ENCODE peak calls at places on chromosomes 2 and 18, in four cellular contexts. V, T, A and H are unnamed samples.

GRCh38 chr2:28678944-28679343 is 72.7 kb upstream of the PPP1CB start:
- DNase-seq in V (no peak), A (no peak), T (no peak), H (no peak)

GRCh38 chr2:81206216-81206615 is 901.7 kb upstream of the LRRTM1 start:
- DNase-seq in V (no peak), T (no peak), A (no peak), H (no peak)

GRCh38 chr18:51196811-51197660 is 445 bp downstream of the MEX3C start:
- DNase-seq in A (no peak), V (no peak), T (peak; percentile 39), H (peak; percentile 30)

GRCh38 chr2:126857502-126857901 is 41.2 kb upstream of the TEX51 start:
- DNase-seq in A (no peak), V (no peak), T (no peak), H (no peak)

GRCh38 chr18:63132819-63133200 is 186.8 kb downstream of the BCL2 start:
- DNase-seq in V (no peak), T (no peak), A (no peak), H (no peak)

GRCh38 chr18:34322365-34323289 is 97.9 kb upstream of the NOL4 start:
- DNase-seq in V (peak; percentile 59), A (peak; percentile 59), T (no peak), H (peak; percentile 66)

GRCh38 chr2:37790462-37790861 is 119.0 kb upstream of the CDC42EP3 start:
- DNase-seq in V (no peak), A (no peak), T (no peak), H (no peak)

GRCh38 chr2:46676198-46676597 is 196.8 kb downstream of the TMEM247 start:
- DNase-seq in A (no peak), V (no peak), T (no peak), H (no peak)

GRCh38 chr2:130776550-130776949 is 21.2 kb downstream of the AMER3 start:
- DNase-seq in T (no peak), A (no peak), V (no peak), H (no peak)

GRCh38 chr2:231359484-231359883 is 36.0 kb upstream of the B3GNT7 start:
- DNase-seq in V (no peak), T (no peak), A (no peak), H (no peak)

GRCh38 chr2:134774786-134775641 is 56.2 kb upstream of the TMEM163 start:
- DNase-seq in V (no peak), T (no peak), A (no peak), H (no peak)

GRCh38 chr18:47244041-47244440 is 7.4 kb downstream of the SKOR2 start:
- DNase-seq in T (no peak), V (no peak), A (no peak), H (no peak)

GRCh38 chr18:11689031-11689971 is at the start of gene GNAL:
- DNase-seq in A (no peak), V (peak; percentile 55), T (peak; percentile 65), H (peak; percentile 89)

GRCh38 chr2:207487650-207488315 is 42.0 kb upstream of the CREB1 start:
- DNase-seq in T (no peak), A (no peak), V (no peak), H (no peak)

GRCh38 chr18:55012041-55012440 is 52.8 kb upstream of the CCDC68 start:
- DNase-seq in A (no peak), V (no peak), T (no peak), H (no peak)

GRCh38 chr2:174888646-174889271 is 116.4 kb downstream of the CHN1 start:
- DNase-seq in A (no peak), T (no peak), V (no peak), H (no peak)

GRCh38 chr2:233114421-233114861 is 54.3 kb downstream of the INPP5D start:
- DNase-seq in T (no peak), V (no peak), A (no peak), H (no peak)

GRCh38 chr18:62802523-62802922 is 87.2 kb downstream of the PHLPP1 start:
- DNase-seq in T (no peak), V (no peak), A (no peak), H (no peak)

GRCh38 chr2:133504566-133505505 is 63.4 kb downstream of the NCKAP5 start:
- DNase-seq in V (no peak), T (no peak), A (no peak), H (no peak)

GRCh38 chr2:160332318-160332717 is 132.2 kb upstream of the ITGB6 start:
- DNase-seq in V (no peak), A (no peak), T (no peak), H (no peak)

GRCh38 chr2:28544915-28545589 is 49.2 kb downstream of the PLB1 start:
- DNase-seq in A (no peak), V (peak; percentile 85), T (no peak), H (no peak)

GRCh38 chr2:127768775-127769479 is 42.0 kb downstream of the WDR33 start:
- DNase-seq in A (no peak), V (no peak), T (no peak), H (no peak)

GRCh38 chr2:210686401-210686800 is 130.0 kb downstream of the CPS1 start:
- DNase-seq in V (peak; percentile 63), A (no peak), T (no peak), H (no peak)

GRCh38 chr2:225100856-225101294 is 58.6 kb upstream of the DOCK10 start:
- DNase-seq in A (no peak), V (no peak), T (no peak), H (no peak)

GRCh38 chr2:226963528-226963927 is 127.7 kb downstream of the RHBDD1 start:
- DNase-seq in V (no peak), T (peak; percentile 10), A (no peak), H (no peak)

GRCh38 chr18:5890606-5891360 is 4.5 kb downstream of the TMEM200C start:
- DNase-seq in A (no peak), T (no peak), V (peak; percentile 11), H (peak; percentile 70)

GRCh38 chr2:36615214-36615613 is 17.2 kb upstream of the FEZ2 start:
- DNase-seq in A (no peak), V (no peak), T (peak; percentile 29), H (no peak)

GRCh38 chr18:73777356-73778051 is 370.1 kb downstream of the FBXO15 start:
- DNase-seq in V (no peak), T (no peak), A (no peak), H (no peak)

GRCh38 chr18:32761231-32761785 is 11.5 kb downstream of the KLHL14 start:
- DNase-seq in T (no peak), V (no peak), A (no peak), H (no peak)

GRCh38 chr2:134232461-134232860 is 21.4 kb upstream of the MGAT5 start:
- DNase-seq in T (no peak), A (no peak), V (no peak), H (no peak)

GRCh38 chr18:69839497-69839896 is 108.2 kb downstream of the CD226 start:
- DNase-seq in A (no peak), V (no peak), T (no peak), H (no peak)

GRCh38 chr2:150046211-150046610 is 441.3 kb downstream of the RND3 start:
- DNase-seq in T (no peak), A (no peak), V (no peak), H (no peak)

GRCh38 chr18:35481960-35482366 is 15.8 kb downstream of the INO80C start:
- DNase-seq in T (no peak), A (no peak), V (peak; percentile 92), H (no peak)

GRCh38 chr2:120832296-120833070 is 96.8 kb downstream of the GLI2 start:
- DNase-seq in V (no peak), T (no peak), A (no peak), H (no peak)

GRCh38 chr2:239361311-239361642 is 39.5 kb downstream of the HDAC4 start:
- DNase-seq in A (no peak), V (no peak), T (no peak), H (no peak)

GRCh38 chr18:46167971-46168370 is 63.8 kb downstream of the HAUS1 start:
- DNase-seq in T (no peak), A (peak; percentile 84), V (no peak), H (no peak)

DNA sequence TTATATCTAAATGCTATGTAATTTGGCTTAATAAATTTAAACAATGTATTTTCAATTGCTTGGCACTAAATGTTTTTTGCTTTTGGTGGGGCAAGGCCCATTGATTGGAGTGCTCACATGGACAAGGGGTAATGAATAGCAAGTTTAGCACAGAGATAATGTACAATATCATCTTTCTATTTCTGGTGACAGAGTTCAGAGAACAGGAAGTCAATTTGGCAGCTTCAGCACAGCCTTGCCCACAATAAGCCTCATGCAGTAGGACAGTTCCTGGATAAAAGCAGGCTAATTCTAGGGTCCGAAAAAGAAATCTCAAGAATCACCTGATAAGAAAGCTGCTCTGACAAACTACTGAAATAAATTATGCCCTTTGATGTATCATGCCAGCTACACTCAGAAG is 443.9 kb upstream of the FSHR start:
- DNase-seq in A (no peak), V (no peak), T (no peak), H (no peak)
- TF ChIP-seq ESRRA in A (no peak), V (no peak), T (no peak), H (no peak)

GRCh38 chr18:77059294-77059916 is 73.2 kb downstream of the MBP start:
- DNase-seq in V (peak; percentile 65), A (no peak), T (peak; percentile 52), H (peak; percentile 52)
- TF ChIP-seq TCF7 in V (no peak), A (no peak), T (no peak), H (no peak)

DNA sequence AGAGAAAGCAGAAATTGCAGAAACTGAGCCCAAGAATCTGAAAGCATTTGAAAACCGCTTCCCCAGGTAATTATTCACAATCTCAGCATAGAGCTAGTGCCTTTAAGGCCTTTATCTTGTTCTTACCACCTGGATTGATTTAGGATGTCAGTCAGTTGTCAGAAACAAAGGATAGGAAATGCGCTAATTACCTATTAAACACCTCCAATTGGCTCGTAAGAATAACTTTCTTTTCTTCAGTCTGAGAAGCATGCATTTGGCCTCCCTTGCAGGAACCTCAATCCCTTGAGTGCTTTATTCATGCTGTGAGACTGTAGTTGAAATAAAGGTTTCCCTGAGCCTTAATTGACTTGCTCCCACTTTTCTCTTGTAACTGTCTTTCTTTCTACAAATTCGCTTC is 400.3 kb upstream of the LRATD1 start:
- DNase-seq in A (no peak), V (no peak), T (no peak), H (no peak)
- TF ChIP-seq CBFB in A (no peak), V (no peak), T (no peak), H (no peak)

GRCh38 chr2:106147159-106147558 is 46.9 kb downstream of the UXS1 start:
- DNase-seq in A (no peak), T (no peak), V (peak; percentile 44), H (no peak)

GRCh38 chr2:106147665-106148064 is 46.4 kb downstream of the UXS1 start:
- DNase-seq in T (no peak), A (peak; percentile 5), V (no peak), H (no peak)

GRCh38 chr2:106143495-106144215 is 50.4 kb downstream of the UXS1 start:
- DNase-seq in V (no peak), A (no peak), T (no peak), H (no peak)

GRCh38 chr2:106142683-106143082 is 51.4 kb downstream of the UXS1 start:
- DNase-seq in T (no peak), V (no peak), A (no peak), H (no peak)

DNA sequence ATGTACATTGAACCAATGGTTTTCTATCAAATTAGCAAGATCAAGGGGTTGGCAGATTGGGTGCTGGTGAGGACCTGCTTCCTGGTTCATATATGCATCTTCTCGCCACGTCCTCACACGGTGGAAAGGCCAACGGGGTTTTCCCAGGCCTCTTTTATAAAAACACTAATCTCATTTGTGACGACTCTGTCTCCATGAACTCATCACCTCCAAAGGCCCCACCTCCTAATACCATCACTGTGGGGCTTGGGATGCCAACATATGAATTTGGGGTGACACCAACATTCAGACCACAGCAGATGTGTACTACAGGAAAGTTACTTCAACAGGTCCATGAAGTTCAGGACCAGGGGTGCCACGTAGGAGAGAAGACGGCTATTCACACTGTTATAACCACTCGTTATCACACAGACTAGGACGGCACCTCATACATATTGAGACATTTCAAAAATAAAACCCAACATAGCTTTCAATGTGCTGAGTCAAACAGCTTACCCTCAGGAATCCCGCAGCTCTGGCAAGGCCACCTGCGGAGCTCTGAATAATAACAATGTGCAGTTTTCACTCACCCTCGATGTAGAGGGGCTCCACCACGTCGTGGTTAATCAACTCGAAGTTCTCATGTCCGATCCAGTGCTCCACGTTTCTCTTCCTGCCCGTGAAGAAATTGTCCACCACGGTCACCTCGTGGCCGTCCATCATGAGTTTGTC is 49.3 kb downstream of the UXS1 start:
- DNase-seq in V (no peak), A (no peak), T (no peak), H (no peak)
- TF ChIP-seq ESRRA in V (no peak), A (no peak), T (no peak), H (no peak)